ENCODE peak calls at places on chromosomes 12 and 14, in ten cellular contexts. J, H, G, I, K, U, R, F, S and V are unnamed samples.

GRCh38 chr14:104580961-104581360 is 1.4 kb downstream of the C14orf180 start:
- DNase-seq in J (no peak), H (peak), G (no peak), I (no peak), K (no peak), U (peak), R (no peak), F (peak), S (no peak), V (no peak)

GRCh38 chr14:26255213-26255612 is 342.6 kb downstream of the NOVA1 start:
- DNase-seq in J (no peak), H (peak), G (peak), I (no peak), K (no peak), U (peak), R (no peak), F (no peak), S (no peak), V (no peak)

GRCh38 chr14:77053046-77053841 is 24.7 kb upstream of the IRF2BPL start:
- DNase-seq in J (peak), H (peak), G (peak), I (no peak), K (peak), U (peak), R (no peak), F (peak), S (peak), V (peak)

GRCh38 chr12:105581420-105581819 is 250.9 kb downstream of the C12orf75 start:
- DNase-seq in J (no peak), H (no peak), G (no peak), I (no peak), K (no peak), U (no peak), R (no peak), F (no peak), S (peak), V (no peak)

GRCh38 chr12:89622115-89622514 is 86.5 kb downstream of the ATP2B1 start:
- DNase-seq in J (no peak), H (peak), G (peak), I (no peak), K (no peak), U (no peak), R (no peak), F (no peak), S (no peak), V (no peak)

GRCh38 chr14:105193916-105194782 is 13.0 kb upstream of the NUDT14 start:
- DNase-seq in J (no peak), H (peak), G (no peak), I (no peak), K (no peak), U (peak), R (no peak), F (no peak), S (no peak), V (no peak)

GRCh38 chr14:65150891-65151290 is 48.6 kb upstream of the MAX start:
- DNase-seq in J (no peak), H (no peak), G (no peak), I (no peak), K (no peak), U (no peak), R (no peak), F (no peak), S (no peak), V (no peak)

GRCh38 chr12:117334098-117334497 is 27.3 kb downstream of the NOS1 start:
- DNase-seq in J (no peak), H (no peak), G (no peak), I (no peak), K (no peak), U (no peak), R (no peak), F (no peak), S (no peak), V (no peak)

GRCh38 chr12:109811624-109811995 is 21.6 kb downstream of the TRPV4 start:
- DNase-seq in J (no peak), H (no peak), G (no peak), I (no peak), K (no peak), U (no peak), R (no peak), F (no peak), S (no peak), V (no peak)
- TF ChIP-seq CTCF in J (no peak), H (peak), G (no peak), I (no peak), K (no peak), U (no peak), R (no peak), F (no peak), S (peak), V (peak)

DNA sequence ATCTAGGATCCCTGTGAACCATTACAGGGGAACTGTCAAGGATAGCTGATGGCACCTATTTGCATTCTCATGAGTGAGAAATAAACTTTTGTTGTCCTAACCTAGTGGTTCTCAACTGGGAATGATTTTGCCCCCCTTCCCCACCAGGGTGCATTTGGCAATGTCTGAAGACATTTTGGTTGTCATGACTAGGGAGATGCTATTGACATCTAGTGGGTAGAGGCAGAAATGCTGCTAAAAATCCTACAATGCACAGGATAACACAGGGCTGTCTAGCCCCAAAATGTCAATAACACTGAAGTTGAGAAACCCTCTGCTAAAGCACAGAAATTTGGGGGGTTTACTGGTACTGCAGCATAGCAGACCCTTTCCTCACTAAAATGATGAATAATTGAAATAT is 140.9 kb upstream of the SRRM4 start:
- DNase-seq in J (no peak), H (no peak), G (no peak), I (no peak), K (no peak), U (no peak), R (no peak), F (no peak), S (no peak), V (no peak)
- TF ChIP-seq CTCF in J (no peak), H (no peak), G (no peak), I (no peak), K (no peak), U (no peak), R (no peak), F (no peak), S (no peak), V (peak)

DNA sequence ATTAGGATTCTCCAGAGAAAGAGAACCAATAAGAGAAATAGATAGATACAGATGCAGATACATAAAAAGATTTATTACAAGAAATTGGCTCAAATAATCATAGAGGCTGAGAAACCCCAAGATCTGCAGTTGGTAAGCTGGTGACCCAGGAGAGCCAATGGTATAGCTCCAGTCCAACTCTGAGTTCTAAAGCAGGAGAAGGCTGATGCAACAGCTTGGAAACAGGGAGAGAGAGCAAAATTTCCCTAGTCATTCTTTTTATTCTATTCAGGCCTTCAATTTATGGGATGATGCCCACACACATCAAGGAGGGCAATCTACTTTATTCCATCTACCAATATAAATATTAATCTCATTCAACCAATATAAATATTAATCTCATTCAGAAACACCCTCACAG is 218.2 kb downstream of the PRKD1 start:
- DNase-seq in J (no peak), H (peak), G (peak), I (no peak), K (no peak), U (no peak), R (no peak), F (no peak), S (no peak), V (no peak)
- TF ChIP-seq CTCF in J (no peak), H (no peak), G (no peak), I (no peak), K (no peak), U (no peak), R (no peak), F (no peak), S (no peak), V (no peak)

DNA sequence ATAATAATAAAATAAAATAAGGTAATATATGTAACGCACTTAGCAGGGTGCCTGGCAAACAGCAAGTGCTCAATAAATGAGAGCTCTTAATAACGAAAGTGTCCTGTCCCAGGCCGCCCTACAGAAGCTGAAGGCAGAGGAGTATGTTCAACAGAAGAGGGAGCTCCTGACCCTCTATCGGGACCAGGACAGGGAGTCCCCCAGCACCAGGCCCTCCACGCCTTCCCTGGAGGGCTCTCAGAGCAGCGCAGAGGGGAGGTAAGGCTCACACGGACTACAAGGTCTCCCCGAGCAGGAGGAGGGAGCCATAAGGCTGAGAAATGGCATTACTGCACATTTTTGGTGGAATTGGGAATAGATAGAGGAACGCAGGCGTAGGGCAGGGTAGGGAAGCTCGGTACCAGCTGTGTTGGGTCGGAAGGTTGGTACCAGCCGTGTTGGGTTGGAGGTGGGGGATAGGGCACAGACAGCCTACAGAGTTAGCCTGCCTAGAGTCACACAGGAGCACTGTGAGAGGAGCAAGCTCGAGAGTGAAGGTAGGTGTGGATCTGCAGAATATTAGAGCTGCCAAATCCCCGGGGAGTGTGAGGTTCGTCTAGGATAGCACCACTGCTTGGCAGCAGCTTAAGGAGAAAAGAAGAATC is 15.4 kb downstream of the TNFRSF1A start:
- DNase-seq in J (no peak), H (peak), G (peak), I (no peak), K (peak), U (peak), R (no peak), F (peak), S (peak), V (peak)
- TF ChIP-seq CTCF in J (peak), H (peak), G (peak), I (peak), K (peak), U (peak), R (no peak), F (peak), S (no peak), V (peak)

GRCh38 chr14:39957987-39958386 is 525.8 kb upstream of the FBXO33 start:
- DNase-seq in J (no peak), H (no peak), G (no peak), I (no peak), K (no peak), U (no peak), R (no peak), F (no peak), S (no peak), V (no peak)

GRCh38 chr14:39957290-39957689 is 525.1 kb upstream of the FBXO33 start:
- DNase-seq in J (peak), H (no peak), G (no peak), I (no peak), K (no peak), U (no peak), R (no peak), F (no peak), S (no peak), V (no peak)

GRCh38 chr14:39956372-39956771 is 524.1 kb upstream of the FBXO33 start:
- DNase-seq in J (peak), H (no peak), G (no peak), I (no peak), K (no peak), U (no peak), R (no peak), F (no peak), S (no peak), V (no peak)
- TF ChIP-seq CTCF in J (peak), H (no peak), G (no peak), I (no peak), K (no peak), U (peak), R (no peak), F (no peak), S (no peak), V (no peak)

DNA sequence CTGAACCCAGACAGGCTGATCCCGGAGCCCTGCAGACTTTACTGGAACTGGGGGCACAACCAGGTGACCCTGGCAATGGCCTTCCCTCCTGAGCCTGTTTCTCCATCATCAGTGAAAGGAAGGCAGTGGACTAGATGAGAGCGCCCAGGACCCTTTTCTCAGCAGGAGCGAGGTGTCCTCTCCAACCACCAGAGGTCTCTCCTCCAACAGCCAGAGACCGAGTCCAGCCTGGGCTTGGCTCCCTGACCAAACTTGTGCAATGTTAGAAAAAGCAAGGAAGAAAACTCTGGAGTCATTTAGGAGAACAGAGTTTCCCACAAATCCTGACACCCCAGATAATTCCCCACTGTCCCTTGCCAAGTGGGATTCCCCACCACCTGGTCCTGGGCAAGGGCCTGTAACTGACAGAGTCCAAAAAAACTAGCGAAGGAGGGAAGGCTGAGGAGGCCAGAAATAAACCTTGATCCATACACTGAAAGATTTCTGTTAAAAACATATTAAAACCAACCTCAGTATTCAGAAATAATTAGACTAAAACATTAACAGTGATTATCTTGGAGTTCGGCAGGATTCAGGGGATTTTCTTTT is 9.0 kb downstream of the RPS6KL1 start:
- DNase-seq in J (no peak), H (peak), G (peak), I (no peak), K (peak), U (peak), R (peak), F (peak), S (peak), V (peak)
- TF ChIP-seq CTCF in J (peak), H (peak), G (peak), I (peak), K (peak), U (peak), R (peak), F (peak), S (peak), V (peak)

GRCh38 chr14:81170829-81171195 is 49.9 kb downstream of the GTF2A1 start:
- DNase-seq in J (no peak), H (no peak), G (no peak), I (no peak), K (no peak), U (no peak), R (no peak), F (no peak), S (no peak), V (no peak)
- TF ChIP-seq CTCF in J (no peak), H (no peak), G (no peak), I (no peak), K (no peak), U (no peak), R (no peak), F (no peak), S (peak), V (no peak)

DNA sequence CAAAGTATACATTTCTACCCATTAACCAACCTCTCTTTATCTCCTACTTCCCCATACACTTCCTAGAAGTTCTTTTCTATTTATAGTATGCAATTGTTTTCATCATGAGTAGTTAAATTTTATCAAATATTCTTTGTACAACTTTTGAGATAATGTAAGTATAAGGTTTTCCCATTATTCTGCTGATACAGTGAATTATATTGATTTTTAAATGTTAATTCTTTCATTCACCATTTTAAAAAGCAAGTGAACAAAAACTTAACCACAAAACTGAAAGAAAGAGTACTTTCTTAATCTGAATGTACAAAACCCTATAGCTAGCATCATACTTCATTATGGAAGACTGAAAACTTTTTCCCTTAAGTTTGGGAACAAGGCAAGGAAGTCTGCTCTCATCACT is 9.5 kb upstream of the SLCO1B3 start:
- DNase-seq in J (no peak), H (no peak), G (no peak), I (no peak), K (no peak), U (no peak), R (no peak), F (no peak), S (no peak), V (no peak)
- TF ChIP-seq CTCF in J (no peak), H (no peak), G (no peak), I (no peak), K (no peak), U (no peak), R (no peak), F (no peak), S (no peak), V (no peak)